ENCODE peak calls at places on chromosomes 1 and 21, in seven cellular contexts. U is left ventricle myocardium superior, J is hypothalamus, X is AG04450, K is omental fat pad, Z is NCI-H748 treated with DMSO at 0.1 percent for 48 hours, N is HFF-Myc. Y is an unnamed sample.

GRCh38 chr1:9476790-9477463 is 62.3 kb upstream of the SLC25A33 start:
- DNase-seq in U (no peak), J (no peak), X (no peak), K (no peak), Z (no peak), N (no peak), Y (no peak)

GRCh38 chr1:20962576-20963258 is 175.6 kb upstream of the HP1BP3 start:
- DNase-seq in U (no peak), J (no peak), X (no peak), K (no peak), Z (no peak), N (peak), Y (no peak)

GRCh38 chr1:232450626-232451025 is 179.3 kb downstream of the SIPA1L2 start:
- DNase-seq in U (no peak), J (no peak), X (no peak), K (no peak), Z (no peak), N (no peak), Y (no peak)

GRCh38 chr21:29091032-29091431 is 17.6 kb upstream of the CCT8 start:
- DNase-seq in U (no peak), J (no peak), X (peak), K (no peak), Z (no peak), N (peak), Y (no peak)

GRCh38 chr1:37765937-37766664 is 1.2 kb upstream of the EPHA10 start:
- DNase-seq in U (no peak), J (no peak), X (no peak), K (no peak), Z (no peak), N (no peak), Y (no peak)

GRCh38 chr1:60103186-60103585 is 29.6 kb upstream of the C1orf87 start:
- DNase-seq in U (no peak), J (no peak), X (no peak), K (no peak), Z (no peak), N (peak), Y (no peak)

GRCh38 chr1:236429715-236430274 is 35.7 kb downstream of the EDARADD start:
- DNase-seq in U (no peak), J (no peak), X (no peak), K (no peak), Z (no peak), N (no peak), Y (no peak)

GRCh38 chr1:19495816-19496528 is 10.6 kb upstream of the CAPZB start:
- DNase-seq in U (no peak), J (no peak), X (peak), K (no peak), Z (no peak), N (no peak), Y (no peak)

GRCh38 chr21:46420241-46421190 is 38.2 kb upstream of the DIP2A start:
- DNase-seq in U (peak), J (no peak), X (no peak), K (no peak), Z (no peak), N (no peak), Y (no peak)